ENCODE peak calls at places on chromosomes 6 and 20, in five cellular contexts. Q is glutamatergic neuron, G is endothelial cell, M is NCI-H510A, U is SW 1271. D is an unnamed sample.

GRCh38 chr6:54574671-54575070 is 266.4 kb downstream of the TINAG start:
- DNase-seq in Q (no peak), M (no peak), G (no peak), U (no peak), D (no peak)

GRCh38 chr20:25540273-25540672 is 45.1 kb downstream of the NINL start:
- DNase-seq in G (no peak), M (no peak), Q (peak), U (no peak), D (no peak)

GRCh38 chr6:33895296-33895695 is 91.5 kb upstream of the MLN start:
- DNase-seq in U (no peak), G (no peak), M (no peak), Q (no peak), D (no peak)

GRCh38 chr6:47195251-47195650 is 114.5 kb downstream of the TNFRSF21 start:
- DNase-seq in M (no peak), G (no peak), Q (no peak), U (no peak), D (no peak)

GRCh38 chr6:169082817-169083540 is 170.7 kb downstream of the THBS2 start:
- DNase-seq in U (no peak), G (no peak), Q (no peak), M (no peak), D (no peak)

GRCh38 chr6:150249261-150249660 is 106.4 kb downstream of the PPP1R14C start:
- DNase-seq in G (no peak), M (no peak), U (no peak), Q (no peak), D (no peak)

GRCh38 chr6:90720404-90720803 is 133.5 kb upstream of the MAP3K7 start:
- DNase-seq in Q (no peak), U (no peak), M (no peak), G (no peak), D (peak)

GRCh38 chr20:46523696-46524328 is 10.5 kb upstream of the ZNF334 start:
- DNase-seq in Q (no peak), M (no peak), G (no peak), U (no peak), D (no peak)

GRCh38 chr6:74368746-74369145 is 672.7 kb downstream of the CD109 start:
- DNase-seq in G (no peak), Q (no peak), U (no peak), M (no peak), D (no peak)